ENCODE peak calls at places on chromosomes 13 and 19, in ten cellular contexts. P, K, G, R, N, M, E, B, A and S are unnamed samples.

GRCh38 chr13:68234278-68234677 is 1004.1 kb upstream of the PCDH9 start:
- DNase-seq in P (no peak), K (no peak), G (no peak), R (peak), N (no peak), M (no peak), E (no peak), B (no peak), A (no peak), S (no peak)

GRCh38 chr19:7833225-7834156 is 3.5 kb downstream of the EVI5L start:
- DNase-seq in P (no peak), K (no peak), G (peak), R (peak), N (peak), M (no peak), E (no peak), B (peak), A (peak), S (peak)

GRCh38 chr13:72716776-72717175 is 10.7 kb downstream of the MZT1 start:
- DNase-seq in P (no peak), K (no peak), G (no peak), R (no peak), N (no peak), M (no peak), E (no peak), B (no peak), A (no peak), S (no peak)

GRCh38 chr13:32530841-32531253 is 7.7 kb downstream of the N4BP2L2 start:
- DNase-seq in P (no peak), K (no peak), G (no peak), R (no peak), N (no peak), M (no peak), E (no peak), B (peak), A (peak), S (no peak)

GRCh38 chr19:7494416-7495098 is 5.7 kb upstream of the PEX11G start:
- DNase-seq in P (no peak), K (no peak), G (peak), R (no peak), N (peak), M (no peak), E (no peak), B (peak), A (no peak), S (no peak)

GRCh38 chr19:7224995-7225394 is 69.2 kb downstream of the INSR start:
- DNase-seq in P (no peak), K (no peak), G (no peak), R (no peak), N (no peak), M (no peak), E (no peak), B (no peak), A (no peak), S (no peak)

GRCh38 chr19:48661746-48662145 is 11.1 kb downstream of the NTN5 start:
- DNase-seq in P (no peak), K (no peak), G (no peak), R (no peak), N (no peak), M (no peak), E (no peak), B (no peak), A (no peak), S (no peak)

GRCh38 chr13:91809161-91809560 is 410.7 kb downstream of the GPC5 start:
- DNase-seq in P (no peak), K (no peak), G (no peak), R (no peak), N (no peak), M (no peak), E (no peak), B (no peak), A (no peak), S (no peak)

GRCh38 chr13:85990397-85990796 is 191.2 kb upstream of the SLITRK6 start:
- DNase-seq in P (no peak), K (no peak), G (no peak), R (no peak), N (no peak), M (no peak), E (no peak), B (no peak), A (no peak), S (no peak)

GRCh38 chr13:109243311-109243951 is 543.0 kb downstream of the IRS2 start:
- DNase-seq in P (peak), K (no peak), G (peak), R (peak), N (no peak), M (no peak), E (no peak), B (no peak), A (peak), S (no peak)

GRCh38 chr13:73341748-73342147 is 282.9 kb downstream of the KLF5 start:
- DNase-seq in P (peak), K (no peak), G (no peak), R (no peak), N (no peak), M (no peak), E (no peak), B (no peak), A (peak), S (no peak)

GRCh38 chr19:54172764-54173699 is at the start of gene TMC4:
- DNase-seq in P (peak), K (no peak), G (no peak), R (peak), N (no peak), M (no peak), E (no peak), B (peak), A (no peak), S (peak)

DNA sequence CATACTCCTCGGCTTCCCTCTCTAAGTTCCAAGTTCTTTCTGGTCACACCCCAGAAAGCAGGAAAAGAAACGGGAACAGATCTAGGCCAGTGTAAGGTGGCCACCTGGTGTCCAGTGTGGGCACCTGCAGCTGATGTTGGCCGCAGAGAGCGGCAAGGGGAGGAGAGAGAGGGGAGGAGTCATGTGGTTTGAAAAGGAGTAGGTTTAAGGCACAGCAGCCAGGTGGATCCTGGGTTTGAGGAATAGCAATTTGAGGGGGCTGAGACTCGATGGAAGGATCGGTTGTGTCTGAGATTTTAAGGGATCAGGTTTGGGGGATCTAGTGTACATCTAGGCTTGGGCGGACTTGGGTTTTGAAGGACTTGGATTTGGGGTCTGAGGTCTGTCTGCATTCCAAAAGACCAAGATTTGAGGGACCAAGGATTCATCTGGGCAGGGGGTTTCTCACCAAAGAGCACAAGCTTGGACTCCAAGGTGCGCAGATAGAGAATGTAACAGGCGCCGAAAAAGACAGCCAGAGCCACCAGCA is 1.2 kb downstream of the RABAC1 start:
- DNase-seq in P (peak), K (peak), G (peak), R (peak), N (peak), M (no peak), E (peak), B (peak), A (peak), S (peak)
- H3K4me3 ChIP-seq in P (peak), K (peak), G (peak), R (peak), N (peak), M (peak), E (peak), B (peak), A (peak), S (peak)

DNA sequence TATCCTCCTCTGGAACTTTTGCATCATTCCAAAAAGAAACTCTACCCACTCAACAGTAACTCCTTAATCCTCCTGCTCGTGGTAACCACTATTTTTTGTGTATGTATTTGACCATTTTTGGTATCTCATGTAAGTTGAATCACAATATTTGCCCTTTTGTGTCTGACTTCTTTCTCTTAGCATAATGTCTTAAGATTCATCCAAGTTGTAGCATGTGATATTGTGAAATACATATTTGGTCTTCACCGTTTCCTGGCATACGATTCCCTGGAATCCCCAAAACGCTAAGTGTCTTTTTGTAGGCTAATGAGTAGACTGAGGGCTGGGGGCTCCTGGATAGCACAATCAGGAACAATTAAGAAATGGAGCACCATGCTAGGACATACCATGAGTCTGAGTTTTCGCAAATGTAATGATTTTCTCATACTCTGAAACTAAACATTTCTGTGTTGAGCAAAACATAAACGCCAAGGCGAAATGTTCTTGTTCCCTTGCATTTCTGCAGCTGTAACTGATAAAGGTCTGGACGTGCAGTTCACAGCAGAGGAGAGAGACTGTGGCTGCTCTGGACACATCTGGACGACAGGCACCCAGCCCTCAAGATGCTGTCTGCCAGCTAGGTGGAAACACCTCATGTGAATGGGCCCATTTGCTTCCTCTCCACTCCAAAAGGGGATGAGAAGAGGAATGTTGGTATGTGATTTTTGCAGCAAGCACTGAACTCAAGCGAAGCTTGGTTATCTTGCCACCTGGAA is 38.4 kb downstream of the BRD4 start:
- DNase-seq in P (no peak), K (no peak), G (no peak), R (no peak), N (no peak), M (no peak), E (no peak), B (no peak), A (peak), S (no peak)
- H3K4me3 ChIP-seq in P (no peak), K (no peak), G (no peak), R (no peak), N (no peak), M (peak), E (no peak), B (no peak), A (no peak), S (no peak)

GRCh38 chr19:12943437-12944044 is 2.1 kb upstream of the RAD23A start:
- DNase-seq in P (no peak), K (no peak), G (no peak), R (no peak), N (no peak), M (no peak), E (no peak), B (no peak), A (no peak), S (no peak)
- H3K4me3 ChIP-seq in P (no peak), K (no peak), G (no peak), R (no peak), N (no peak), M (no peak), E (no peak), B (no peak), A (no peak), S (no peak)

GRCh38 chr13:39913339-39913738 is 257.9 kb downstream of the COG6 start:
- DNase-seq in P (no peak), K (no peak), G (no peak), R (no peak), N (no peak), M (no peak), E (no peak), B (no peak), A (no peak), S (no peak)
- H3K4me3 ChIP-seq in P (no peak), K (no peak), G (no peak), R (no peak), N (no peak), M (no peak), E (no peak), B (no peak), A (no peak), S (no peak)

DNA sequence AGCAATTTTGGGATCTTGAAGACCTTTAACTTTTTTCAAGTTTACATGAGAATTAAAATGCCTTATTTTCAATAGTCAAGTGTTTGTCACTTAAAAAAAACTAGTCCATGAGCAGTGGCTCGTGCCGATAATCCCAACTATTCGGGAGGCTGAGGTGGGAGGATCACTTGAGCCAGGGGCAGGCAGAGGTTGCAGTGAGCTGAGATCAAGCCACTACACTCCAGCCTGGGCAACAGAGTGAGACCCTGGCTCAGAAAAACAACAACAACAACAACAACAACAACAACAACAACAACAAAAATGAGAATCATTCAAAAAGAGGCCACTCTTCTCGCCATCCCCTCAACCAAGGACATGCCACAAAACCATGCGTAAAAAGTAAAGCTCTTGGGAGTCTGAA is 5.7 kb downstream of the FOXO1 start:
- DNase-seq in P (no peak), K (no peak), G (no peak), R (no peak), N (no peak), M (no peak), E (no peak), B (no peak), A (no peak), S (no peak)
- H3K4me3 ChIP-seq in P (no peak), K (no peak), G (no peak), R (no peak), N (no peak), M (peak), E (no peak), B (no peak), A (no peak), S (no peak)